ENCODE peak calls at places on chromosomes 3 and 15, in seven cellular contexts. V is HFFc6; I is activated CD4-positive, alpha-beta T cell treated with anti-CD3 and anti-CD28 coated beads for 24 hours; B is ELR; A is T-helper 17 cell; Q is esophagus muscularis mucosa; L is H4. D is an unnamed sample.

GRCh38 chr3:38137615-38138346 is 680 bp upstream of the MYD88 start:
- DNase-seq in V (no peak), I (no peak), B (peak), A (no peak), Q (no peak), L (no peak), D (no peak)

GRCh38 chr15:63198315-63198714 is 8.9 kb downstream of the RAB8B start:
- DNase-seq in V (no peak), I (no peak), B (no peak), A (no peak), Q (no peak), L (peak), D (no peak)

GRCh38 chr3:193778676-193779075 is 185.7 kb downstream of the OPA1 start:
- DNase-seq in V (no peak), I (no peak), B (no peak), A (no peak), Q (no peak), L (no peak), D (no peak)

GRCh38 chr3:157789162-157789561 is 285.9 kb upstream of the VEPH1 start:
- DNase-seq in V (no peak), I (no peak), B (peak), A (no peak), Q (no peak), L (no peak), D (no peak)

GRCh38 chr3:56845505-56845904 is 43.8 kb upstream of the ARHGEF3 start:
- DNase-seq in V (peak), I (no peak), B (peak), A (no peak), Q (no peak), L (no peak), D (no peak)

GRCh38 chr3:39569095-39569494 is 101.6 kb downstream of the MOBP start:
- DNase-seq in V (no peak), I (no peak), B (no peak), A (no peak), Q (no peak), L (no peak), D (no peak)

GRCh38 chr15:90001062-90001682 is at the start of gene ZNF710:
- DNase-seq in V (peak), I (no peak), B (peak), A (no peak), Q (no peak), L (peak), D (peak)

GRCh38 chr3:72657666-72658065 is 190.6 kb downstream of the SHQ1 start:
- DNase-seq in V (no peak), I (peak), B (no peak), A (peak), Q (no peak), L (peak), D (peak)

GRCh38 chr3:40387001-40387894 is at the start of gene ENTPD3:
- DNase-seq in V (no peak), I (peak), B (no peak), A (no peak), Q (no peak), L (no peak), D (peak)

GRCh38 chr3:124837730-124838186 is 49.4 kb downstream of the ITGB5 start:
- DNase-seq in V (peak), I (no peak), B (peak), A (no peak), Q (no peak), L (peak), D (no peak)

GRCh38 chr3:189911001-189911400 is 209.7 kb downstream of the P3H2 start:
- DNase-seq in V (no peak), I (no peak), B (no peak), A (no peak), Q (no peak), L (no peak), D (no peak)

GRCh38 chr3:54773251-54773650 is 154.6 kb downstream of the LRTM1 start:
- DNase-seq in V (no peak), I (no peak), B (no peak), A (no peak), Q (peak), L (no peak), D (no peak)

GRCh38 chr3:37967252-37967881 is 23.2 kb upstream of the VILL start:
- DNase-seq in V (peak), I (peak), B (peak), A (peak), Q (no peak), L (peak), D (peak)

GRCh38 chr15:63606333-63606732 is 9.1 kb downstream of the FBXL22 start:
- DNase-seq in V (no peak), I (no peak), B (no peak), A (no peak), Q (no peak), L (no peak), D (no peak)

GRCh38 chr3:29552036-29552435 is 271.2 kb downstream of the RBMS3 start:
- DNase-seq in V (no peak), I (no peak), B (no peak), A (no peak), Q (no peak), L (no peak), D (no peak)

GRCh38 chr15:22881739-22882440 is 43.4 kb downstream of the NIPA2 start:
- DNase-seq in V (no peak), I (no peak), B (no peak), A (no peak), Q (no peak), L (no peak), D (no peak)

GRCh38 chr15:88912500-88912921 is 668 bp downstream of the MFGE8 start:
- DNase-seq in V (no peak), I (no peak), B (peak), A (no peak), Q (no peak), L (no peak), D (no peak)

GRCh38 chr15:79849789-79850188 is 47.0 kb downstream of the MTHFS start:
- DNase-seq in V (peak), I (peak), B (peak), A (no peak), Q (no peak), L (peak), D (no peak)

GRCh38 chr3:191435981-191436380 is 25.0 kb upstream of the PYDC2 start:
- DNase-seq in V (no peak), I (no peak), B (no peak), A (no peak), Q (no peak), L (no peak), D (no peak)

GRCh38 chr3:130773371-130773770 is 26.7 kb upstream of the PIK3R4 start:
- DNase-seq in V (no peak), I (no peak), B (no peak), A (no peak), Q (no peak), L (no peak), D (no peak)

GRCh38 chr15:82750831-82751181 is 41.1 kb upstream of the AP3B2 start:
- DNase-seq in V (peak), I (no peak), B (peak), A (no peak), Q (no peak), L (peak), D (no peak)

GRCh38 chr3:49411968-49412631 is at the start of the genes RHOA and TCTA:
- DNase-seq in V (peak), I (peak), B (peak), A (peak), Q (peak), L (peak), D (peak)

GRCh38 chr3:25376346-25376745 is 51.7 kb upstream of the RARB start:
- DNase-seq in V (no peak), I (no peak), B (no peak), A (no peak), Q (no peak), L (no peak), D (no peak)

GRCh38 chr3:25610779-25611178 is 53.9 kb downstream of the TOP2B start:
- DNase-seq in V (no peak), I (no peak), B (no peak), A (no peak), Q (no peak), L (no peak), D (no peak)

GRCh38 chr3:49689046-49689886 is at the start of the genes MST1 and RNF123:
- DNase-seq in V (peak), I (peak), B (peak), A (peak), Q (peak), L (peak), D (peak)

GRCh38 chr3:43736558-43736995 is 45.8 kb downstream of the ABHD5 start:
- DNase-seq in V (no peak), I (no peak), B (peak), A (no peak), Q (peak), L (peak), D (no peak)

GRCh38 chr15:78054971-78055370 is 22.5 kb downstream of the TBC1D2B start:
- DNase-seq in V (no peak), I (no peak), B (no peak), A (peak), Q (no peak), L (no peak), D (no peak)

GRCh38 chr3:66253790-66254620 is 33.2 kb downstream of the SLC25A26 start:
- DNase-seq in V (peak), I (no peak), B (peak), A (no peak), Q (no peak), L (no peak), D (no peak)

GRCh38 chr3:187146389-187146788 is 7.1 kb upstream of the RPL39L start:
- DNase-seq in V (no peak), I (no peak), B (no peak), A (no peak), Q (no peak), L (no peak), D (no peak)

GRCh38 chr3:172560026-172560425 is 36.8 kb upstream of the TNFSF10 start:
- DNase-seq in V (no peak), I (no peak), B (peak), A (no peak), Q (no peak), L (no peak), D (no peak)

GRCh38 chr15:99432271-99433025 is 133.3 kb upstream of the MEF2A start:
- DNase-seq in V (no peak), I (no peak), B (no peak), A (no peak), Q (no peak), L (no peak), D (no peak)